ENCODE peak calls at places on chromosome 10, in eight cellular contexts. J is naive thymus-derived CD4-positive, alpha-beta T cell; S is GM23338; M is cardiac muscle cell; B is RWPE2; D is aorta; X is stomach; N is pancreas. T is an unnamed sample.
A peak's percentile ranks its signal among the peaks of the same experiment; 100 is the strongest.

GRCh38 chr10:30630571-30630970 is 1.0 kb upstream of the LYZL2 start:
- DNase-seq in J (no peak), S (no peak), M (no peak), B (no peak), D (no peak), X (no peak), N (no peak), T (peak; percentile 19)

GRCh38 chr10:23694921-23695824 is 256.3 kb downstream of the OTUD1 start:
- DNase-seq in J (no peak), S (peak; percentile 56), M (no peak), B (no peak), D (no peak), X (no peak), N (no peak), T (no peak)

GRCh38 chr10:90993340-90993739 is 72.5 kb upstream of the ANKRD1 start:
- DNase-seq in J (no peak), S (no peak), M (no peak), B (no peak), D (no peak), X (no peak), N (no peak), T (no peak)

GRCh38 chr10:58140706-58141347 is 126.9 kb downstream of the IPMK start:
- DNase-seq in J (no peak), S (no peak), M (no peak), B (no peak), D (no peak), X (no peak), N (no peak), T (no peak)

GRCh38 chr10:116866987-116867595 is 17.8 kb downstream of the ENO4 start:
- DNase-seq in J (no peak), S (no peak), M (no peak), B (no peak), D (no peak), X (no peak), N (no peak), T (peak; percentile 79)

GRCh38 chr10:121559321-121559720 is 38.9 kb downstream of the FGFR2 start:
- DNase-seq in J (no peak), S (no peak), M (peak; percentile 62), B (no peak), D (no peak), X (no peak), N (no peak), T (no peak)

GRCh38 chr10:18400201-18400910 is 251.0 kb downstream of the NSUN6 start:
- DNase-seq in J (peak; percentile 7), S (peak; percentile 49), M (no peak), B (no peak), D (no peak), X (no peak), N (peak; percentile 45), T (no peak)

GRCh38 chr10:102420443-102420809 is 210 bp upstream of the FBXL15 start:
- DNase-seq in J (no peak), S (peak; percentile 94), M (peak; percentile 94), B (no peak), D (no peak), X (peak; percentile 89), N (no peak), T (no peak)

GRCh38 chr10:110458583-110458920 is 39.2 kb upstream of the DUSP5 start:
- DNase-seq in J (no peak), S (no peak), M (no peak), B (no peak), D (no peak), X (no peak), N (no peak), T (no peak)

GRCh38 chr10:79203833-79204232 is 135.1 kb downstream of the ZMIZ1 start:
- DNase-seq in J (no peak), S (no peak), M (peak; percentile 78), B (no peak), D (no peak), X (no peak), N (no peak), T (no peak)

GRCh38 chr10:91799580-91799975 is 1.4 kb downstream of the TNKS2 start:
- DNase-seq in J (no peak), S (no peak), M (no peak), B (no peak), D (no peak), X (no peak), N (no peak), T (peak; percentile 80)

GRCh38 chr10:78600740-78601139 is 468.0 kb upstream of the ZMIZ1 start:
- DNase-seq in J (no peak), S (no peak), M (no peak), B (no peak), D (no peak), X (no peak), N (no peak), T (peak; percentile 27)

GRCh38 chr10:6297951-6298381 is 95.2 kb downstream of the PFKFB3 start:
- DNase-seq in J (no peak), S (no peak), M (no peak), B (no peak), D (no peak), X (peak; percentile 81), N (no peak), T (peak; percentile 68)

GRCh38 chr10:70931168-70931805 is 42.9 kb upstream of the PCBD1 start:
- DNase-seq in J (no peak), S (peak; percentile 18), M (no peak), B (no peak), D (no peak), X (no peak), N (no peak), T (peak; percentile 77)

GRCh38 chr10:60883187-60883586 is 60.8 kb downstream of the RHOBTB1 start:
- DNase-seq in J (no peak), S (peak; percentile 44), M (peak; percentile 31), B (no peak), D (no peak), X (peak; percentile 34), N (peak; percentile 17), T (peak; percentile 38)

GRCh38 chr10:8051109-8051781 is 3.2 kb upstream of the GATA3 start:
- DNase-seq in J (peak; percentile 34), S (peak; percentile 71), M (no peak), B (no peak), D (no peak), X (no peak), N (no peak), T (no peak)

GRCh38 chr10:75106242-75106641 is 5.2 kb upstream of the SAMD8 start:
- DNase-seq in J (no peak), S (peak; percentile 64), M (no peak), B (no peak), D (peak; percentile 12), X (peak; percentile 16), N (no peak), T (no peak)

GRCh38 chr10:101050206-101051069 is 11.4 kb upstream of the KAZALD1 start:
- DNase-seq in J (peak; percentile 72), S (peak; percentile 89), M (peak; percentile 73), B (no peak), D (peak; percentile 90), X (peak; percentile 82), N (peak; percentile 61), T (no peak)

GRCh38 chr10:101052285-101052684 is 9.5 kb upstream of the KAZALD1 start:
- DNase-seq in J (no peak), S (no peak), M (no peak), B (no peak), D (peak; percentile 78), X (no peak), N (no peak), T (peak; percentile 67)

GRCh38 chr10:101046332-101047238 is 15.2 kb upstream of the KAZALD1 start:
- DNase-seq in J (no peak), S (peak; percentile 75), M (no peak), B (no peak), D (no peak), X (no peak), N (no peak), T (no peak)

GRCh38 chr10:101047268-101047667 is 14.5 kb upstream of the KAZALD1 start:
- DNase-seq in J (no peak), S (no peak), M (no peak), B (no peak), D (no peak), X (no peak), N (no peak), T (no peak)

DNA sequence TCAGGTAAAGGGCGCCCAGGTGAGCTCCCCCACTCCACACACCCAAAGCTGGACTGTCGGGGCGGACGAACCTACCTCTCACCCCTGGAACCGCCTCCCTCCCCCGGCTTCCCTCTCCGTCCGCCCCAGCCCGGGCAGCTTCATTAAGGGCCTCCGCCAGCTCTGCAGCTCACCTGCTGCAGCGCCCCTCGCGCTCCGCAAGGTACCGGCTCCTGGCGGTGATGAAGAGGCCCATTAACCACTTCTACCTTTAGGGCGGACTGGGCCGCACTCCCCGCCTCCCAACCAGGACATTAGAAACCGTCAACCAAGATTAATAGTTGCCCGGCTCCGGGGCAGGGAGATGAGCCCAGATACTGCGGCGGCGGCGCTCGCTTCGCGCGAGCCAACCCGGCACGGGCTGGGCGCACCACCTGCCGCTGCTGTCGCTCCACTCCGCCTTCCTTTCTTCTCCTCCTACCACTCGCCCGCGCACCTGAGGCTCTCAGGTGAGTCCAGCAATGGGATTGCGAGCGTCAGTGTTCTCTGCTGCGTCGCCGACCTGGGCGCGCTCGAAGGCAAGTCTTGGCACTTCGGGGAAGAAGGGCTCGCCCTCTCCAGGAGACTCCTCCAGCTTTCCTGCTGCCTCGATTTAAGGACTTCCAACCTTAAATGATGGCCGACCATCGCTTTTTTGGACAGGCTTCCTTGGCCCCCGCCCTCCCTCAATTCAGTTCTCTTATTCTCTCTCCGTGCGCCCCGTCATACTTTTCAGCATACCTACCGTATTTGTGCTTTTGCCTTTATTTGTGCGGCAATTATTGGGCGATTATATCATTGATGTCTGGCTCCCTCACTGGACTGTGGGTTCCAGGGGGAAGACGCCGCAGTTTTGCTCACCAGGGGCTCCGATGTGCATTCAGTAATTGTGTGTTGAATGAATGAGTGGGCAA is 13.6 kb upstream of the KAZALD1 start:
- DNase-seq in J (no peak), S (peak; percentile 86), M (no peak), B (no peak), D (peak; percentile 65), X (no peak), N (no peak), T (no peak)
- H3K4me3 ChIP-seq in J (no peak overlapping the region), S (peak overlapping the region; percentile 51), M (no peak overlapping the region), B (no peak overlapping the region), D (no peak overlapping the region), X (no peak overlapping the region), N (no peak overlapping the region), T (no peak overlapping the region)

DNA sequence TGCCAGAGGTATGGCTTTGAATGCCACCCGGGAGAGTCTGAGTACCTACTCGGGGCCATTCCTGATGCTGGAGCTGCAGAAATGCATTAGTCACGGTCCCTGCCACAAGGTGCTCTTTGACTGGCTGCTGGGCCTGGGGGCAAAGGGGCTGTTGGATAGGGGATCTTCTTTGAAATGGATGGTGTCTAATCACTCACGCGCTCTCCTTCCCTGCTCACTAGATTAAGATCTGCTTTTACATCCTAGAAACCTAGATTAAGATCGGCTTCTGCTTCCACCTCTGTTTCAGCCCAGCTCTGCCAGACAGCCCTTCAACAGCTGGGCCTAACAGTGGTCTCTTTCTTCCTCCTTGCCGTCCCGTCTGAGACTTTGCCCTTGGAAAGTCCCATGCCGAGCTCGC is 57.2 kb downstream of the PAX2 start:
- DNase-seq in J (no peak), S (no peak), M (no peak), B (no peak), D (peak; percentile 38), X (no peak), N (no peak), T (no peak)
- H3K27me3 ChIP-seq in J (no peaks in the 10 kb centered on the region), S (peaks cover 7% of the 10 kb centered on the region), M (peaks cover 5% of the 10 kb centered on the region), B (peaks cover 65% of the 10 kb centered on the region), D (no peaks in the 10 kb centered on the region), X (no peaks in the 10 kb centered on the region), N (no peaks in the 10 kb centered on the region), T (peaks cover 33% of the 10 kb centered on the region)

GRCh38 chr10:119932631-119933030 is 40.1 kb downstream of the SEC23IP start:
- DNase-seq in J (no peak), S (no peak), M (no peak), B (no peak), D (no peak), X (no peak), N (no peak), T (no peak)
- H3K36me3 ChIP-seq in J (peaks cover 25% of the 10 kb centered on the region), S (peaks cover 61% of the 10 kb centered on the region), M (peaks cover 55% of the 10 kb centered on the region), B (peaks cover 84% of the 10 kb centered on the region), D (peaks cover 5% of the 10 kb centered on the region), X (peaks cover 92% of the 10 kb centered on the region), N (no peaks in the 10 kb centered on the region), T (peaks cover 14% of the 10 kb centered on the region)

GRCh38 chr10:123995082-123995460 is 98.3 kb downstream of the CHST15 start:
- DNase-seq in J (no peak), S (no peak), M (no peak), B (peak; percentile 45), D (peak; percentile 79), X (no peak), N (no peak), T (no peak)
- H3K4me3 ChIP-seq in J (peak overlapping the region; percentile 32), S (peak overlapping the region; percentile 59), M (no peak overlapping the region), B (peak overlapping the region; percentile 14), D (no peak overlapping the region), X (peak overlapping the region; percentile 24), N (no peak overlapping the region), T (peak overlapping the region; percentile 21)